ENCODE peak calls at places on chromosomes 2 and 18, in four cellular contexts. K is endothelial cell, M is OCI-LY7, I is Calu3. H is an unnamed sample.

GRCh38 chr18:13112982-13113381 is 105.6 kb upstream of the LDLRAD4 start:
- DNase-seq in K (peak; percentile 75), M (no peak), I (peak; percentile 16), H (no peak)

GRCh38 chr2:234979204-234980167 is 27.7 kb downstream of the SH3BP4 start:
- DNase-seq in K (no peak), M (no peak), I (no peak), H (peak; percentile 42)

GRCh38 chr2:32882911-32883810 is 63.6 kb upstream of the LTBP1 start:
- DNase-seq in M (no peak), I (no peak), K (no peak), H (no peak)

GRCh38 chr2:234932591-234933168 is 19.1 kb upstream of the SH3BP4 start:
- DNase-seq in K (no peak), I (no peak), M (no peak), H (no peak)

GRCh38 chr2:8806885-8807701 is 30.3 kb downstream of the KIDINS220 start:
- DNase-seq in I (no peak), K (no peak), M (no peak), H (no peak)

GRCh38 chr2:147560810-147561521 is 283.9 kb upstream of the ACVR2A start:
- DNase-seq in K (no peak), M (no peak), I (no peak), H (no peak)

GRCh38 chr18:76436342-76436741 is 58.7 kb downstream of the ZNF516 start:
- DNase-seq in I (no peak), K (no peak), M (no peak), H (no peak)

GRCh38 chr2:240287496-240288086 is 147.1 kb upstream of the OTOS start:
- DNase-seq in K (no peak), M (no peak), I (no peak), H (no peak)

GRCh38 chr18:2547477-2548087 is 23.7 kb downstream of the METTL4 start:
- DNase-seq in M (peak; percentile 80), K (no peak), I (no peak), H (no peak)

GRCh38 chr2:30675758-30676157 is 131.5 kb downstream of the CAPN13 start:
- DNase-seq in K (no peak), M (no peak), I (no peak), H (no peak)

GRCh38 chr2:197256021-197256420 is 54.6 kb downstream of the ANKRD44 start:
- DNase-seq in M (peak; percentile 24), K (no peak), I (no peak), H (no peak)

GRCh38 chr18:58495202-58495601 is 133.7 kb downstream of the ALPK2 start:
- DNase-seq in M (no peak), K (no peak), I (no peak), H (no peak)

GRCh38 chr2:10911291-10912075 is at the start of gene KCNF1:
- DNase-seq in M (no peak), K (peak; percentile 70), I (peak; percentile 35), H (no peak)

GRCh38 chr2:203301667-203302066 is 26.5 kb upstream of the ABI2 start:
- DNase-seq in K (no peak), M (no peak), I (no peak), H (no peak)

GRCh38 chr18:46156124-46156745 is 52.0 kb downstream of the HAUS1 start:
- DNase-seq in K (no peak), I (no peak), M (no peak), H (no peak)

GRCh38 chr2:213315168-213315876 is 31.1 kb downstream of the SPAG16 start:
- DNase-seq in M (no peak), K (no peak), I (no peak), H (no peak)

GRCh38 chr2:56217106-56217505 is 33.3 kb downstream of the CCDC85A start:
- DNase-seq in K (no peak), M (no peak), I (no peak), H (no peak)

GRCh38 chr2:125169022-125169763 is 1144.1 kb downstream of the CNTNAP5 start:
- DNase-seq in M (no peak), K (no peak), I (no peak), H (no peak)

DNA sequence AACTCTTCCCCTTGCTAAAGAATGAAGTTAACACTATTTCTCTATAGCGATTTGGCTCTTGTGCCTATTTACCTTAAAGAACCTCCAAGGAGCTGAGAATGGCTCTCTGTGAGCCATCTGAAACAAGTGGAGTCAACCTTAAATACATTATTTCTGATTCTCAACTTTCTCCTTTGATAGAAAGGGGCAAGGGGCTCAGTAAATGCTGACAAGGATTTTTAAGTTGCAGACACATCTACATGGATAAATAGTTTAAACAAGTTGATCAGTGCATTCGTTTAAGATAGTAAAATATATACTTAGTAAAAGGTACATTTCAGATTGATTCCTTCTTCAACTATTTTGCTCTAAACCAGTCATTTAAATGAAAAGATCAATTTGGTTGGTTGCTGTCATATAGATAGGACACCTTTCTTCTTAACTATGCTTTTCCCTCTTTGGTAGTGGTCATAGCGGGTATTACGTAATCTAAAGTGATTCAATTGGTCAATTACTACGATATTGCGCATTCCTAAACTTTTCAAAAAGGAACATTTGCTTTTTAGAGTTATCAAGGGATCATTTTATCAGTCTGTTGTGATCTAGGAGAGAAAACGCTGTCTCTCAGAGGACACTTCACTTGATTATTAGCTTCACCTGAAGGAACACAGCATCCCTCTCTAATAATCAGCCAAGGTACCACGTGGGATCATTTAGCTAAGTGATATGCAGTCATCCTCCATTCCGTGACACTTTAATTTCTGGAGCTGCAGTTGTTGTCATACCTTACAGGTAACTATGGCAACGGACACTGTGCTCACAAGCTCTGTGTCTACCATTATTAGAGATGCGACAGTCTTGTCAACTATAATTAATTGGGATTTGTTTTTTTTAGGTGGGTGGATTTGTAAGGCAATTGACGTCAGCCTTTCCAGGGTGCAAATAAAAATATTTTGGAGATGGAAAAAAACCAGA is 50.8 kb upstream of the KCNE4 start:
- DNase-seq in M (no peak), I (no peak), K (no peak), H (no peak)
- TF ChIP-seq CTCF in M (no peak), I (no peak), K (no peak), H (no peak)

GRCh38 chr18:59865241-59865986 is 34.4 kb upstream of the PMAIP1 start:
- DNase-seq in I (no peak), K (no peak), M (no peak), H (no peak)
- TF ChIP-seq CTCF in I (no peak), K (no peak), M (no peak), H (no peak)

DNA sequence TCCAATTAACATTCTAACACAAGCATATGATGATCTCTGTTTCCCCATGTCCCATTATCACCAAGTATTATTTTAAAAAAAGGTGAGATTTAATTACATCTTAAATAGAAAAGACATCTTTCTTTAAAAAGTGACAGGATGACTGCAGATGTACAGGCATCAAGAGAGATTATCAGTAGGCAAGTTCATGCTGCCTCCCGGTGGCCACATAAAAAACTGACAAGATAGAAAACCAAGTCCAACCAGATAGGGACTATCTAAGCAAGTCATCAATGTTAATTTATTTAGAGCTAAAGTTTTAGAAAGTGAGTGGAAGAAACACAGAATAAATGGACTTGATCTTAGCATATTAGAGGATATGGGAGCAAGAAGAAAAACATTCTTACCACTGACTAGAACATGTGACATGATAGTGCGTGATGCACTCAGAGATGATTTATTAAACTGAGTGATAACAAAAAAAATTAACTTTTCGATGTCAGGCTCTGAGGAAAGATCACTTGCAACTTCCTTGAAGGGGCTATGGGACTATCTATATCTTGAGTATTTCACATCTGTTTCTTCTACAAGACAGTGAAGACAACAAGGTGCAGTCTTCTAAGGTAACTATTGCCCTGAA is 5.4 kb upstream of the TDRD15 start:
- DNase-seq in M (peak; percentile 57), K (peak; percentile 38), I (no peak), H (no peak)
- TF ChIP-seq CTCF in M (peak; percentile 85), K (peak; percentile 39), I (peak; percentile 29), H (peak; percentile 88)

GRCh38 chr18:35389095-35389618 is 12.0 kb upstream of the ZNF396 start:
- DNase-seq in M (no peak), K (no peak), I (no peak), H (no peak)

GRCh38 chr18:35390956-35391695 is 14.0 kb upstream of the ZNF396 start:
- DNase-seq in M (no peak), I (no peak), K (no peak), H (no peak)

GRCh38 chr18:35387367-35387685 is 10.2 kb upstream of the ZNF396 start:
- DNase-seq in K (no peak), I (no peak), M (no peak), H (no peak)

GRCh38 chr18:35383136-35383535 is 6.0 kb upstream of the ZNF396 start:
- DNase-seq in K (no peak), I (no peak), M (no peak), H (no peak)

DNA sequence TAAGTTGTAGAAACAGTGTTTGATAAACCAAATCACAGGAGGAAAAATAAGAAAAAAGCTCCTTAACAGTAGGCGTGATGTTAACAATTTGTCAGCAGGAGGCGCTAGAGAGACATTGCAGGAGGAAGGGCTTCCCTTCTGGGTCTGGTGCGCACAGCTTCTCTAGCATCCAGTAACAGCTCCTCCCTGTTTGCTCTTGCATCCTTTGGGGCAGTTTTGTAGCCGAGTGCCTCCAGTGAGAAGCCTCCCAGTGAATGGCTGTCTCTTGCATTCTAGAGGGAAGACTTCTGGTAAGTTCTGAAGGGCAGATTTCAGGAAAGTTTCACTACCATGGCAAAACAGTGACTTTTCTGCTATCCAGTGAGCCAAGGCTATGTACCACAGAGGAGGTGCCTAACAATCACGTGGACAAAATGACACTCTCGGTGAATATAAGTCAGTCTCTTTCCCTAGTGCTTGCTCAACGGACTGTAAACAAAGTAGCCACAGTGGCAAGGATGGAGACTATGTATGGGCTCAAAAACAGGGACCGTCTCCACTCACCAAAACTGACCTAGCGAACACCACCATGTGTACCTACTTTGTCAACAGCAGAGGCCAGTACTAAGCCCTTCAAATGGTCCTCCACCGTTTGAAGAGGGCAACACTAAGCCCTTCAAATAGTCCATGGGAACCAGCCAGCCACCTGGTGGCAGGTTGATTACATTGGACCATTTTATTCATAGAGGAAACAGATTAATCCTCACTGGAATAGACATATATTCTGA is 9.6 kb upstream of the ZNF396 start:
- DNase-seq in I (peak; percentile 72), M (peak; percentile 71), K (peak; percentile 66), H (no peak)
- TF ChIP-seq CTCF in I (peak; percentile 85), M (peak; percentile 80), K (peak; percentile 89), H (peak; percentile 94)

DNA sequence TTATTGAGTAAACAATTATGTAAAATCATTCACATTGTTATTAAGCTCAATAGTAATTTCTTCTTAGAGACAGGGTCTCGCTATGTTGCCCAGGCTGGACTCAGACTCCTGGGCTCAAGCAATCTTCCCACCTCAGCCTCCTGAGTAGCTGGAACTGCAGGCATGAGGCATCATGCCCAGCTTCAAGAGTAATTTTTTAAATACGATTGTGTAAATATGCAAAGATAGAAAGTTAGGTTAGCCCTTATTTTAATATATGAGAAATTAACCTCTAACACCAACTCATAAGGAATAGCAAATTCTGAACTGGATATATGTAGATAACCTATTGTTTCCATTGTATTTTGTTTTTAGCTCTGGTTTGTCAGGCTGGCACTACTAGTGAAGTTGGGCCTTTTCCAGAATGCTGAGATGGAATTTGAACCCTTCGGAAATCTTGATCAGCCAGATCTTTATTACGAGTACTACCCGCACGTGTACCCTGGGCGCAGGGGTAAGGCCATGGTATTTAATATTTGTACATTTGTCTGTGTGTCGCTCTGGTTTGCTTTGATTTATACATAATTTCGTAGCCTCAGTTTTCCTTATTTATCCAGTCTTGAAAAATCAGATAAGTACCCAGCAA is 44.8 kb downstream of the TRAPPC12 start:
- DNase-seq in K (no peak), M (no peak), I (no peak), H (no peak)
- TF ChIP-seq CTCF in K (peak; percentile 72), M (peak; percentile 66), I (peak; percentile 31), H (peak; percentile 73)

H was measured in chondrocyte.